ENCODE peak calls at places on chromosomes 13 and 19, in four cellular contexts. R is psoas muscle; J is ELF-1; A is activated CD8-positive, alpha-beta T cell treated with anti-CD3 and anti-CD28 coated beads, Interleukin-2, amount 10 ng/mL, durations not matched to agents 7 days and 5 days. H is an unnamed sample.

GRCh38 chr19:7500811-7501450 is 12.1 kb upstream of the PEX11G start:
- DNase-seq in R (no peak), J (peak; percentile 89), A (peak; percentile 65), H (no peak)

GRCh38 chr13:20118268-20119140 is 42.3 kb downstream of the GJA3 start:
- DNase-seq in R (peak; percentile 64), J (peak; percentile 53), A (no peak), H (peak; percentile 87)

GRCh38 chr19:1076951-1077350 is 10.0 kb downstream of the ARHGAP45 start:
- DNase-seq in R (peak; percentile 79), J (no peak), A (peak; percentile 98), H (no peak)

GRCh38 chr13:96238241-96238640 is 148.3 kb downstream of the HS6ST3 start:
- DNase-seq in R (no peak), J (no peak), A (no peak), H (no peak)

GRCh38 chr13:38753878-38754277 is 67.0 kb downstream of the FREM2 start:
- DNase-seq in R (no peak), J (no peak), A (no peak), H (no peak)

GRCh38 chr13:26601669-26602068 is 44.2 kb downstream of the WASF3 start:
- DNase-seq in R (no peak), J (no peak), A (peak; percentile 66), H (no peak)

GRCh38 chr13:33260168-33261098 is 25.1 kb downstream of the STARD13 start:
- DNase-seq in R (no peak), J (no peak), A (no peak), H (no peak)

GRCh38 chr13:31725841-31726240 is 13.5 kb upstream of the RXFP2 start:
- DNase-seq in R (no peak), J (no peak), A (no peak), H (no peak)

GRCh38 chr19:32349724-32350475 is 4.5 kb downstream of the ZNF507 start:
- DNase-seq in R (no peak), J (no peak), A (no peak), H (no peak)

GRCh38 chr19:6464070-6464873 is at the start of gene CRB3:
- DNase-seq in R (no peak), J (peak; percentile 85), A (no peak), H (no peak)

GRCh38 chr19:1173160-1173844 is 766 bp downstream of the SBNO2 start:
- DNase-seq in R (peak; percentile 69), J (no peak), A (peak; percentile 38), H (peak; percentile 73)

GRCh38 chr19:46328079-46328478 is 18.8 kb upstream of the PPP5C start:
- DNase-seq in R (no peak), J (no peak), A (no peak), H (no peak)

GRCh38 chr19:860481-861098 is 1.1 kb downstream of the CFD start:
- DNase-seq in R (peak; percentile 87), J (peak; percentile 58), A (peak; percentile 63), H (peak; percentile 89)

GRCh38 chr19:10611907-10612306 is 13.4 kb upstream of the SLC44A2 start:
- DNase-seq in R (no peak), J (no peak), A (no peak), H (no peak)

GRCh38 chr19:41893899-41894298 is 10.9 kb downstream of the ARHGEF1 start:
- DNase-seq in R (no peak), J (peak; percentile 47), A (peak; percentile 65), H (no peak)

GRCh38 chr13:27775943-27776342 is 16.3 kb upstream of the GSX1 start:
- DNase-seq in R (no peak), J (peak; percentile 93), A (no peak), H (no peak)

GRCh38 chr19:824885-825284 is 2.8 kb upstream of the AZU1 start:
- DNase-seq in R (no peak), J (no peak), A (no peak), H (no peak)

GRCh38 chr13:30892966-30893365 is 13.1 kb upstream of the MEDAG start:
- DNase-seq in R (peak; percentile 85), J (peak; percentile 91), A (no peak), H (no peak)

GRCh38 chr19:16039081-16039480 is 37.2 kb upstream of the TPM4 start:
- DNase-seq in R (no peak), J (no peak), A (no peak), H (no peak)

GRCh38 chr19:16124953-16125352 is 13.3 kb downstream of the RAB8A start:
- DNase-seq in R (no peak), J (no peak), A (no peak), H (no peak)

GRCh38 chr13:49370390-49370789 is 73.5 kb downstream of the CAB39L start:
- DNase-seq in R (no peak), J (no peak), A (no peak), H (no peak)

GRCh38 chr13:49935171-49936084 is 712 bp downstream of the SPRYD7 start:
- DNase-seq in R (no peak), J (peak; percentile 74), A (peak; percentile 44), H (peak; percentile 71)

GRCh38 chr19:12788682-12789097 is 2.6 kb upstream of the JUNB start:
- DNase-seq in R (peak; percentile 90), J (peak; percentile 65), A (no peak), H (peak; percentile 94)

GRCh38 chr13:25267715-25268114 is 19.6 kb downstream of the MTMR6 start:
- DNase-seq in R (no peak), J (no peak), A (no peak), H (no peak)

GRCh38 chr19:5545051-5545450 is 22.7 kb downstream of the TINCR start:
- DNase-seq in R (no peak), J (no peak), A (no peak), H (no peak)

GRCh38 chr19:45403781-45404556 is 900 bp downstream of the PPP1R13L start:
- DNase-seq in R (no peak), J (peak; percentile 85), A (peak; percentile 89), H (peak; percentile 73)

H was measured in sigmoid colon.